ENCODE peak calls at places on chromosomes 3 and 15, in eight cellular contexts. Z is MM.1S, T is mammary epithelial cell, S is fibroblast of lung, F is HCT116, E is neural progenitor cell, M is GM23338, N is PC-9. B is an unnamed sample.

GRCh38 chr15:31367021-31367729 is 40.5 kb downstream of the KLF13 start:
- DNase-seq in T (no peak), M (no peak), S (no peak), F (no peak), N (no peak), E (no peak), Z (no peak), B (no peak)

GRCh38 chr3:45906681-45907220 is 20.4 kb downstream of the CCR9 start:
- DNase-seq in S (peak; percentile 85), T (no peak), E (peak; percentile 43), Z (peak; percentile 21), N (no peak), M (peak; percentile 61), F (no peak), B (no peak)

GRCh38 chr15:93829115-93829849 is 402.1 kb upstream of the MCTP2 start:
- DNase-seq in Z (no peak), N (peak; percentile 39), E (no peak), M (no peak), T (peak; percentile 96), S (peak; percentile 87), F (no peak), B (no peak)

GRCh38 chr15:71387825-71388224 is 272.6 kb downstream of the THSD4 start:
- DNase-seq in M (no peak), E (no peak), N (no peak), T (no peak), F (no peak), Z (no peak), S (no peak), B (no peak)

GRCh38 chr15:47773163-47773562 is 55.9 kb downstream of the SEMA6D start:
- DNase-seq in Z (no peak), S (peak; percentile 5), F (no peak), E (no peak), T (no peak), N (no peak), M (no peak), B (no peak)

GRCh38 chr15:74200394-74200793 is 2.2 kb downstream of the STRA6 start:
- DNase-seq in Z (no peak), S (peak; percentile 79), T (peak; percentile 87), N (peak; percentile 93), E (no peak), F (peak; percentile 43), M (no peak), B (no peak)

GRCh38 chr3:151879037-151879436 is 5.6 kb downstream of the SUCNR1 start:
- DNase-seq in F (no peak), M (no peak), E (no peak), T (no peak), S (peak; percentile 49), N (no peak), Z (no peak), B (no peak)

GRCh38 chr15:38260077-38260476 is 7.4 kb downstream of the SPRED1 start:
- DNase-seq in T (no peak), Z (no peak), E (peak; percentile 29), M (peak; percentile 80), S (peak; percentile 69), N (no peak), F (no peak), B (no peak)

GRCh38 chr3:155805802-155806618 is at the start of gene C3orf33:
- DNase-seq in Z (peak; percentile 84), E (peak; percentile 86), T (peak; percentile 57), N (peak; percentile 64), S (peak; percentile 54), F (peak; percentile 41), M (peak; percentile 79), B (peak; percentile 76)

GRCh38 chr15:85073556-85074194 is 92.0 kb downstream of the PDE8A start:
- DNase-seq in S (peak; percentile 18), T (peak; percentile 55), Z (no peak), F (no peak), E (no peak), M (no peak), N (no peak), B (no peak)

GRCh38 chr3:54086639-54087405 is 35.5 kb upstream of the CACNA2D3 start:
- DNase-seq in Z (no peak), S (no peak), T (no peak), M (no peak), N (no peak), E (no peak), F (no peak), B (no peak)

GRCh38 chr3:54085936-54086335 is 36.4 kb upstream of the CACNA2D3 start:
- DNase-seq in M (no peak), T (no peak), S (no peak), N (no peak), Z (no peak), E (no peak), F (no peak), B (no peak)

GRCh38 chr3:54083901-54084300 is 38.5 kb upstream of the CACNA2D3 start:
- DNase-seq in E (no peak), Z (no peak), M (no peak), F (no peak), T (no peak), N (no peak), S (no peak), B (no peak)

GRCh38 chr3:54087581-54088410 is 34.6 kb upstream of the CACNA2D3 start:
- DNase-seq in N (no peak), T (no peak), F (no peak), Z (no peak), E (peak; percentile 27), S (peak; percentile 1), M (peak; percentile 55), B (no peak)
- TF ChIP-seq EZH2 in N (no peak), T (no peak), F (no peak), Z (no peak), E (peak; percentile 48), S (no peak), M (no peak), B (no peak)

DNA sequence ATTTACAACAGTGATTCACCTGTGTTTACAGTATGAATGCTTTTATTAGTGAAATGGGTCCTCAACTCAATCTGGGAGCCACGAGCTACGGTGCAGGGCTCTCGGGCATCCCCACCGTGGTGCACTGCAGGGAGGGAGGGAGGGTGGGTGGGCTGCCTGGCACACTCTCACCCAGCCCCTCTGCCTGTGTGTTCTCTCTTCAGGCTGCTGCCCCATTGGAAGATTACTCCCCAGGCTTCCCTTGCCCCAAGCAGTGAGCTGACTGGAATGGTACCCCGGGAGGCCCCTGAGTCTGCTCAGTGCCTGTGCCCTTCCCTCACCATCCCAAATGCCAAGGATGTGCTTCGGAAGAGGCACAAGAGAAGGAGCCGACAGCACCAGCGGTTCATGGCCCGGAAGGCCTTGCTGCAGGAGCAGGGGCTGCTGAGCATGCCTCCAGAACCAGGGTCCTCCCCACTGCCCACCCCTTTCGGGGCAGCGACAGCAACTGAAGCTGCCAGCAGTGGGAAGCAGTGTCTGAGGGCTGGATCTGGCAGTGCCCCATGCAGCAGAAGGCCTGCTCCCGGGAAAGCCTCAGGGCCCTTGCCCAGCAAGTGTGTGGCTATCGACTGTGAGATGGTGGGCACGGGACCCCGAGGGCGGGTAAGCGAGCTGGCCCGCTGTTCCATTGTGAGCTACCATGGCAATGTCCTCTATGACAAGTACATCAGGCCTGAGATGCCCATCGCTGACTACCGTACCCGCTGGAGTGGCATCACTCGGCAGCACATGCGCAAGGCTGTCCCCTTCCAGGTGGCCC is 5.0 kb downstream of the AEN start:
- DNase-seq in F (no peak), T (no peak), N (no peak), M (no peak), Z (no peak), S (no peak), E (no peak), B (no peak)
- H3K79me2 ChIP-seq in F (peaks cover 100% of the 10 kb centered on the region), T (peaks cover 100% of the 10 kb centered on the region), N (peaks cover 68% of the 10 kb centered on the region), M (peaks cover 86% of the 10 kb centered on the region), Z (peaks cover 98% of the 10 kb centered on the region), S (peaks cover 97% of the 10 kb centered on the region), E (peaks cover 83% of the 10 kb centered on the region), B (peaks cover 92% of the 10 kb centered on the region)

GRCh38 chr3:69107841-69108240 is 14.6 kb downstream of the LMOD3 start:
- DNase-seq in F (no peak), Z (no peak), T (no peak), M (no peak), N (no peak), S (no peak), E (no peak), B (no peak)

GRCh38 chr3:69103123-69103522 is 18.4 kb downstream of the ARL6IP5 start:
- DNase-seq in Z (no peak), F (no peak), M (no peak), E (no peak), T (no peak), N (no peak), S (no peak), B (no peak)

GRCh38 chr3:69102384-69102783 is 17.6 kb downstream of the ARL6IP5 start:
- DNase-seq in N (peak; percentile 55), M (no peak), E (no peak), Z (no peak), S (no peak), F (no peak), T (no peak), B (no peak)

GRCh38 chr3:69105320-69105719 is 17.1 kb downstream of the LMOD3 start:
- DNase-seq in N (no peak), E (no peak), M (no peak), Z (peak; percentile 42), S (no peak), F (no peak), T (no peak), B (no peak)

DNA sequence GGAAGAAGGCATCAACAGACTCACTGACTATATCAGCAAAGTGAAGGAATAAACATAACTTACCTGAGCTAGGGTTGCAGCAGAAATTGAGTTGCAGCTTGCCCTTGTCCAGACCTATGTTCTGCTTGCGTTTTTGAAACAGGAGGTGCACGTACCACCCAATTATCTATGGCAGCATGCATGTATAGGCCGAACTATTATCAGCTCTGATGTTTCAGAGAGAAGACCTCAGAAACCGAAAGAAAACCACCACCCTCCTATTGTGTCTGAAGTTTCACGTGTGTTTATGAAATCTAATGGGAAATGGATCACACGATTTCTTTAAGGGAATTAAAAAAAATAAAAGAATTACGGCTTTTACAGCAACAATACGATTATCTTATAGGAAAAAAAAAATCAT is 17.8 kb downstream of the LMOD3 start:
- DNase-seq in M (no peak), S (no peak), T (no peak), N (no peak), E (no peak), Z (peak; percentile 85), F (no peak), B (no peak)
- H3K4me1 ChIP-seq in M (no peaks in the 10 kb centered on the region), S (peaks cover 3% of the 10 kb centered on the region), T (no peaks in the 10 kb centered on the region), N (peaks cover 9% of the 10 kb centered on the region), E (no peaks in the 10 kb centered on the region), Z (peaks cover 40% of the 10 kb centered on the region), F (no peaks in the 10 kb centered on the region), B (no peaks in the 10 kb centered on the region)

DNA sequence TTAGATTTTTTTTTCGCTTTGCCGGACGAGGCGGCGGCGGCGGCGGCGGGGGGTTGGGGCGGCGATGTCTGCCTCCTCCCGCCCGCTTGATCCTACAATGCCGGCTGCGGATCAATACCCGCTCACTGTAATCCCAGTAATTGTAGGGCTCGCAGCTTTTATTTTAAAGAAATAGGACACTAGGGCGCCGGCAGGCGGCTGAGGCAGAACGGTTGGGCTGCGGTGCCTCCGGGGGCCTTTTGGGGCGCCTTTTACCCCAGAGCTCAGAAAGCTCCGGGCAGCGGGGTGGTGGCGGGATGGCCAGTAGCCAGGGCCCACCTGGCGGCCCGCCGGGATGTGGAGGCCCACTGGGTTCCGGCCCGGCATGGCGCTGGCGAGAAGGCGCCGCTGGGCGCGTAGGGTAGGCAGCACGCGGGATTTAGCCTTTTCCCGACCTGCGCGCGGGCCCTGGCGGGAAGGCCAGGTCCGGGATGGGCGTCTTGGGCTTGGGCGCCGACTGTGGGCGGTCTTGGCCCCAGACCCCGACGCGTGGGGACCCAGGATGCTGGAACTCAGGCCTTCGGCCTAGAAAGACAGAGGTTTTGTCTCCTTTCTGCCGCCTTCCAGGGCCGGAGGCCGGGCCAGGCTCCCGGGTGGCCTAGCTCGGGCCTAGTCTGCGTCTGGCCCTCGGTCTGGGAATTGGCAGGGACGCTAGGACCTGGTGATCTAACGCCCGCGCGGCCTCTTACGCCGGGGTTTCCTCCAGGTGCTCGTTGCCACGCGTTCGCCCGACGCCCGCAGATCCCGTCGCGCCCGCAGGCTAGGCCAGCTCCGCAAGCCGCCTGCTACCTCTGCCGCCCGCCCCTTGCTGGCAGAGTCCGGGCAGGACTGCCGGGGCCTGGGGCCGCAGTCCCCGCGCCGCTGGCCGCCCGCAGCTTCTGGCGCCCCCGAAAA is 15.5 kb upstream of the ONECUT1 start:
- DNase-seq in Z (no peak), F (no peak), M (peak; percentile 88), T (no peak), N (no peak), E (peak; percentile 87), S (no peak), B (no peak)
- TF ChIP-seq EZH2 in Z (no peak), F (no peak), M (peak; percentile 51), T (peak; percentile 76), N (no peak), E (peak; percentile 72), S (peak; percentile 77), B (no peak)

B was measured in DND-41.